ENCODE peak calls at places on chromosome 10, in four cellular contexts. K, B, O and G are unnamed samples.

GRCh38 chr10:3887885-3888476 is 103.0 kb upstream of the KLF6 start:
- DNase-seq in B (no peak), K (peak; percentile 66), O (no peak), G (peak; percentile 37)

GRCh38 chr10:133257489-133258065 is 19.1 kb downstream of the ADAM8 start:
- DNase-seq in O (peak; percentile 77), B (no peak), K (no peak), G (peak; percentile 69)

GRCh38 chr10:61836233-61836887 is 65.1 kb upstream of the ARID5B start:
- DNase-seq in B (no peak), K (no peak), O (no peak), G (no peak)

GRCh38 chr10:92045641-92046106 is 122.1 kb downstream of the BTAF1 start:
- DNase-seq in B (no peak), K (no peak), O (no peak), G (peak; percentile 42)

GRCh38 chr10:90047243-90047729 is 345.9 kb downstream of the KIF20B start:
- DNase-seq in O (no peak), K (peak; percentile 90), B (no peak), G (no peak)

GRCh38 chr10:10438335-10439123 is 579.1 kb upstream of the CELF2 start:
- DNase-seq in O (no peak), K (no peak), B (no peak), G (no peak)

GRCh38 chr10:29470355-29470705 is 164.4 kb downstream of the SVIL start:
- DNase-seq in O (peak; percentile 51), B (no peak), K (no peak), G (peak; percentile 79)

GRCh38 chr10:72340911-72341310 is 13.8 kb downstream of the DNAJB12 start:
- DNase-seq in K (no peak), B (no peak), O (no peak), G (no peak)

GRCh38 chr10:124748206-124748605 is 4.0 kb upstream of the FAM53B start:
- DNase-seq in K (no peak), B (no peak), O (no peak), G (no peak)

GRCh38 chr10:108583827-108584226 is 1339.5 kb downstream of the XPNPEP1 start:
- DNase-seq in O (no peak), K (no peak), B (no peak), G (no peak)

GRCh38 chr10:108578258-108578657 is 1345.1 kb downstream of the XPNPEP1 start:
- DNase-seq in K (no peak), O (no peak), B (no peak), G (no peak)

GRCh38 chr10:108582387-108582786 is 1340.9 kb downstream of the XPNPEP1 start:
- DNase-seq in O (no peak), K (no peak), B (no peak), G (no peak)

GRCh38 chr10:108586424-108586823 is 1336.9 kb downstream of the XPNPEP1 start:
- DNase-seq in K (no peak), B (no peak), O (no peak), G (peak; percentile 26)

DNA sequence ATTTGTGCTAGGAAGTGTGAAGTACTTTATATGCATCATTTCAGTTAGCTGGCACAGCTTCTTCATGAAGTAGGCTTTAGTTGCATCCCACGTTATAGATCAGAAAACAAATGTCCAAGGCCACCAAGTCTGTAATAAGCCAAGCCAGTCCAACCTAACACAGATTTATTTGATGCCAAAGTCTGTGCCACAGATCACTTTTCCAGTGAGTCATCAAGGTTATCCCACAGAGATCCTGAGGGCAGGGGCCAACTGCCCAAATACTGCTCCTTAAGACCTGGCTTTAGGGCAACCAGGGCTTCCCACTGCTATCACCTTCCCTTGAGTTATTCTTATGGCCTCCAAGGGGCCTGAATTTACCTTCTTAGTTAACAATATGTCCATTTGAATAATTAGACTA is 1340.4 kb downstream of the XPNPEP1 start:
- DNase-seq in O (no peak), B (no peak), K (no peak), G (no peak)
- TF ChIP-seq ETV6 in O (no peak), B (no peak), K (no peak), G (no peak)

GRCh38 chr10:101830322-101831168 is 12.3 kb upstream of the OGA start:
- DNase-seq in K (peak; percentile 81), B (no peak), O (peak; percentile 91), G (peak; percentile 85)
- TF ChIP-seq ETV6 in K (no peak), B (no peak), O (no peak), G (peak; percentile 37)

DNA sequence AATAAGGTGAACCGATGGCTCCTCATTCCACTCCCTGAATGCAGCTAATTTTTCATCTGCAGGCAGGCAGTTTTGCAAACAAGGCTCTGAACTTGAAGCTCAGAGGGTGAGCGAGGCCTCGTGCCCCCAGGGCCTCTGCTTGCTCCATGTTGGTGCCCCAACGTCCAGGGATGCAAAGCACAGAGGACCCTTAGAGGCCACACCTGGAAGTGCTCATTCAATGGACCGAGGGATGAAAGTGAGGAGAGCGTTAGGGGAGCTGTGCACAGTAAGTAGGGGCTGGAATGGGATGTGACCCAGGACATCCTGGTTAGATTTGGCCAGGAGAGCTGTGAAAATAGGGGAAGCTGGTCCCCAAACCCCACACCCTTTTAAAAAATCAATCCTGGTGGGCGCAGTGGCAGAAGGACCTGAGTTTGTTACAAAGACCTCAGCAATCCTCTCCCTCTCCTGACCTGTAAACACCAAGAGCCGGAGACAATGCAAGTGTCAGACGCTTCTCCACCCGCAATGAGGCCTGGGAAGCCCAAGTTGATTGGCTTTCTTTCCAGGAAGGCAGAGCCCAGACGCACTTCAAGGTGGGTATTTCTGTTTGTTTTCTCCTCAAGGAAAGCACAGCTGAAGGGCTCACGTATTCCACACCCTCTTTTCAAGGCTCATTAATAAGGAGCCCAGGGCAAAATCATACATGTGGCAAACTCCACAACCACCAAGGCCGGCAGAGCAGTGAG is 14.0 kb upstream of the CXCL12 start:
- DNase-seq in B (no peak), O (no peak), K (no peak), G (no peak)
- TF ChIP-seq ETV6 in B (no peak), O (no peak), K (no peak), G (no peak)

DNA sequence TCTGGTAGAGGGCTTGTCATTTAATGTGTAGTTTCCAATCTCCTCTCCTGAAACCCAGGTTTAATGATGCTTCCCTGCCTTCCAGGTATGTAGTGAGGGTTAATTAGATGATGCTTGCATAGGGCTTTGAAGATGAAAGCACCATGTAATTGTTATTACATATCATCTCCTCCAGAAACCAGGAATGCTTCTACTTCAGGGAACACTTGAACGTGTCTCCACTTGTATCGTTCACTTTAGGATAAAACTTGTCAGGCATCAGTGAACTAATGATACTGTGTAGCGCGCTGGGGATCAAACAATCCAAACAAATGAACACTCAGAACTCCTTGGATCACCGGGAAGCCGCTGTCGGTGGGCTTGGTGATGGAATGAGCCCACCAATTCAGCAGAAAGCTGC is 260.9 kb upstream of the FZD8 start:
- DNase-seq in K (no peak), O (no peak), B (no peak), G (no peak)
- TF ChIP-seq ETV6 in K (no peak), O (no peak), B (no peak), G (no peak)

GRCh38 chr10:43815486-43815885 is 166.8 kb upstream of the ZNF32 start:
- DNase-seq in K (no peak), O (no peak), B (no peak), G (no peak)
- TF ChIP-seq ETV6 in K (no peak), O (no peak), B (no peak), G (no peak)

GRCh38 chr10:43892062-43892765 is 243.5 kb upstream of the ZNF32 start:
- DNase-seq in K (no peak), O (no peak), B (no peak), G (no peak)

GRCh38 chr10:43888551-43888950 is 239.9 kb upstream of the ZNF32 start:
- DNase-seq in K (no peak), O (no peak), B (no peak), G (no peak)

GRCh38 chr10:43885842-43886241 is 237.2 kb upstream of the ZNF32 start:
- DNase-seq in O (no peak), K (no peak), B (no peak), G (peak; percentile 48)

GRCh38 chr10:43891241-43891640 is 242.6 kb upstream of the ZNF32 start:
- DNase-seq in K (no peak), B (no peak), O (no peak), G (no peak)

DNA sequence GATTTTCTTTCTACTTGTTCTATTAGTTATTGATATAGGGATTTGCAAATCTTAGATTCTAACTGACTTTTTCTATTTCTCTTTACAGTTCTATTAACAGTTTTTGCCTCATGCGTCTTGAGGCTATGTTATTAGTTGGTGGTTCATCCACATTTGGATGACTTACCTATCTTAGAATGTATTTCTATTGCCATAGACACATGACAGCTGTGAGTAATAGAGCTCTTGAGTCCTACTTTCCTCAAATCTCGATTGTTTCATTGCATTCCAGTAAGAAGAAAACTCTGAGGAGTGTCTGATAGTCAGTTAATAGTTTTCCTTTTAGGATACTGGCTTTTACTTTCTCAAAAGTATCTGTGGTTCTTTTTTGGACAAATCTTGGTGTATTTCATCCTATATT is 241.4 kb upstream of the ZNF32 start:
- DNase-seq in O (no peak), K (no peak), B (no peak), G (no peak)
- TF ChIP-seq ETV6 in O (no peak), K (no peak), B (no peak), G (no peak)

GRCh38 chr10:1121311-1121970 is 65.3 kb downstream of the WDR37 start:
- DNase-seq in O (no peak), B (no peak), K (no peak), G (no peak)
- TF ChIP-seq ETV6 in O (no peak), B (no peak), K (no peak), G (no peak)

GRCh38 chr10:49164587-49165188 is 23.5 kb downstream of the TMEM273 start:
- DNase-seq in B (peak; percentile 28), O (peak; percentile 83), K (no peak), G (peak; percentile 77)
- TF ChIP-seq ETV6 in B (no peak), O (no peak), K (no peak), G (no peak)

GRCh38 chr10:132003286-132003924 is 21.7 kb upstream of the BNIP3 start:
- DNase-seq in K (no peak), B (no peak), O (no peak), G (no peak)

GRCh38 chr10:132002004-132002403 is 20.3 kb upstream of the BNIP3 start:
- DNase-seq in K (no peak), O (no peak), B (no peak), G (no peak)

GRCh38 chr10:132005147-132005546 is 23.4 kb upstream of the BNIP3 start:
- DNase-seq in K (no peak), O (peak; percentile 53), B (no peak), G (no peak)

GRCh38 chr10:132001238-132001977 is 19.7 kb upstream of the BNIP3 start:
- DNase-seq in B (peak; percentile 29), O (peak; percentile 63), K (no peak), G (peak; percentile 46)

GRCh38 chr10:132004052-132004451 is 22.3 kb upstream of the BNIP3 start:
- DNase-seq in O (no peak), B (peak; percentile 30), K (no peak), G (no peak)
- TF ChIP-seq ETV6 in O (no peak), B (no peak), K (no peak), G (no peak)